ENCODE peak calls at places on chromosomes 6 and 20, in six cellular contexts. E, W, G, H, D and U are unnamed samples.

GRCh38 chr6:51129043-51129442 is 310.4 kb downstream of the TFAP2B start:
- DNase-seq in E (no peak), W (no peak), G (no peak), H (no peak), D (no peak), U (no peak)

GRCh38 chr6:7156666-7157278 is 49.0 kb downstream of the RREB1 start:
- DNase-seq in E (no peak), W (no peak), G (no peak), H (no peak), D (no peak), U (no peak)

GRCh38 chr6:42507901-42508300 is 55.9 kb upstream of the UBR2 start:
- DNase-seq in E (no peak), W (no peak), G (no peak), H (no peak), D (no peak), U (no peak)

GRCh38 chr20:1500496-1500895 is 9.3 kb upstream of the SIRPB2 start:
- DNase-seq in E (no peak), W (no peak), G (no peak), H (no peak), D (no peak), U (no peak)

GRCh38 chr6:144215402-144215931 is 65.2 kb downstream of the STX11 start:
- DNase-seq in E (peak; percentile 23), W (peak; percentile 8), G (no peak), H (no peak), D (peak; percentile 63), U (no peak)

GRCh38 chr6:127796713-127797112 is 104.1 kb downstream of the THEMIS start:
- DNase-seq in E (no peak), W (no peak), G (no peak), H (no peak), D (no peak), U (no peak)

GRCh38 chr6:155473741-155474140 is 18.1 kb upstream of the NOX3 start:
- DNase-seq in E (no peak), W (no peak), G (no peak), H (no peak), D (no peak), U (no peak)

GRCh38 chr6:42368156-42368555 is 83.6 kb downstream of the TRERF1 start:
- DNase-seq in E (no peak), W (no peak), G (no peak), H (no peak), D (no peak), U (no peak)

GRCh38 chr6:36977470-36977941 is 8.5 kb downstream of the MTCH1 start:
- DNase-seq in E (no peak), W (no peak), G (no peak), H (peak; percentile 40), D (peak; percentile 79), U (no peak)

GRCh38 chr6:150145830-150146229 is 3.0 kb downstream of the PPP1R14C start:
- DNase-seq in E (no peak), W (no peak), G (no peak), H (no peak), D (no peak), U (no peak)

GRCh38 chr20:50248104-50248631 is 57.5 kb downstream of the CEBPB start:
- DNase-seq in E (no peak), W (no peak), G (no peak), H (no peak), D (peak; percentile 39), U (no peak)

GRCh38 chr6:32113386-32114352 is 4.5 kb upstream of the TNXB start:
- DNase-seq in E (peak; percentile 80), W (no peak), G (no peak), H (peak; percentile 70), D (peak; percentile 64), U (no peak)

GRCh38 chr20:20786428-20786827 is 74.0 kb upstream of the RALGAPA2 start:
- DNase-seq in E (no peak), W (no peak), G (no peak), H (no peak), D (no peak), U (no peak)

GRCh38 chr20:49140834-49141233 is 47.3 kb downstream of the STAU1 start:
- DNase-seq in E (no peak), W (no peak), G (no peak), H (no peak), D (no peak), U (no peak)

GRCh38 chr20:31788578-31788977 is 30.6 kb upstream of the MYLK2 start:
- DNase-seq in E (no peak), W (no peak), G (no peak), H (peak; percentile 25), D (no peak), U (no peak)

GRCh38 chr6:129759851-129760595 is 50.0 kb upstream of the ARHGAP18 start:
- DNase-seq in E (no peak), W (no peak), G (no peak), H (no peak), D (no peak), U (no peak)

GRCh38 chr20:61437280-61438206 is 185.5 kb downstream of the CDH4 start:
- DNase-seq in E (no peak), W (no peak), G (no peak), H (no peak), D (no peak), U (no peak)

GRCh38 chr6:154507209-154507898 is 3.1 kb downstream of the CNKSR3 start:
- DNase-seq in E (peak; percentile 60), W (no peak), G (no peak), H (no peak), D (no peak), U (no peak)

GRCh38 chr20:25576783-25577530 is 8.4 kb downstream of the NINL start:
- DNase-seq in E (no peak), W (no peak), G (no peak), H (no peak), D (no peak), U (no peak)

GRCh38 chr20:25573288-25574251 is 11.8 kb downstream of the NINL start:
- DNase-seq in E (no peak), W (no peak), G (no peak), H (no peak), D (no peak), U (no peak)

GRCh38 chr20:25574411-25574810 is 10.9 kb downstream of the NINL start:
- DNase-seq in E (peak; percentile 63), W (no peak), G (no peak), H (no peak), D (no peak), U (no peak)

GRCh38 chr20:25580711-25581110 is 4.6 kb downstream of the NINL start:
- DNase-seq in E (no peak), W (no peak), G (no peak), H (no peak), D (no peak), U (no peak)

DNA sequence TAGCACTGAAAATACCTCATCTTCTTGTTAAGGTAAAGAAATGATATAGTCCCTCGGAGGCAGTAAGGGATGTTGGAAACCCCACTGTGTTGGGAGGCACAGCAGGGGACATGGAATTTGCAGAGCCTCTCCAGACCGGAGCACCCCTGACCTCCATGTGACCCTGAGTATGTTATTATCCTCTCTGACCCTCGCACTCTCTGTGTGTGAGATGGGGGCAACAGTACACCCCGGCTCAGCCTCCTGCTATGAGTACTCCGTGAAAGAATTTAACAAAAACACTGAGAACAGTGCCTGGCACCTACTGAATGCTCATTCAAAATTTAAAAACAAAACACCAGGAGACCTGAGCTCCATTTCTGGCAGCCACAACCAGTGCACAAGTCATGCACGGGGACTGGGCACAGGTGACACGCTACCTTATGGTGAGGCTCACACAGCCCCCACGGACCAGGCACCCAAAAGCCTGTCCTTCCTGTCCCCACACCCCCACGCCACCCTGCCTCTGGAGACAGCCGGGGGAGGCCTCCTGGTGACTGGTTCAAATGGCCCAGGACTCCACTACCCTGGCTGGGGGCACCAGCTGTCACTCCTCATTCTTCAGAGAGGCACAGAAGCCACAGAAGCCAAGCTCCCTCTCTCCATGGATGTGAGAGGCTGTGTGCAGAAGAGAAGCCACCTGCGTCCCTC is 6.1 kb downstream of the NINL start:
- DNase-seq in E (peak; percentile 87), W (no peak), G (no peak), H (peak; percentile 30), D (no peak), U (no peak)
- TF ChIP-seq ATF3 in E (peak; percentile 10), W (no peak), G (no peak), H (no peak), D (no peak), U (no peak)

DNA sequence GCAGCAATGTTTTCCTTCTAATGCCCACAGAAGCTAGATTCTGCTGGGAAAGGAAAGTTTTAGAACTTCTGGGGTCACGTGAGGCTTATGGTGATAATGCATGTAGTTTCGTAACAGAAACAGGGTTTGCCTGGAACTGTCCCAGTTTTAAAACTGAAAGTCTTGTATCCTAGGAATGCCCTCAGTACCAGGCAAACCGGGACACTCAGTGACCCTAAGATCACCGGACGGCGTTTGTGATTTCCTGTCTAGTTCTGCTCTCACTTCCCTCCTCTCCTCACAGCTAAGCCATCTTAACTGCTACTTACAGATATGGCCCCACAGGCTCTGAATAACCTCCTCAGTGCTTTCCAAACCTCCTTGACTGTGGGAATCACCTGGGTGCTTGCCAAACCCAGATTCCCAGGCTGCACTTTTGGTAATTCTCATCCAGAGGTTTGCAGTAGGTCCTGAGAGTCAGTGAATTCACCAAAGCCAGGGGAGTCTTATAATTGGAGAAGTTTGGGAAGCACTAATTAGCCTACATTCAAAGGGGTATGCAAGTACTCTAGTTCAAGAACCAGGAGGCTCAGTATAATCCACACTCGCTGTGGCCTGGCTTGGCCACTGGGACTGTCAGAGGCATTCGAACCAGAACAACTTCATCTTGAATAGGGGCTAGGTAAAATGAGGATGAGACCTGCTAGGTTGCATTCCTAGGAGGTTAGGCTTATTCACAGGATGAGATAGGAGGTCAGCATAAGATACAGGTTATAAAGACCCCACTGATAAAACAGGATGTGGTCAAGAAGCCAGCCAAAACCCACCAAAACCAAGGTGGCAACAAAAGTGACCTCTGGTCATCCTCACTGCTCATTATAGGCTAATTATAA is 231.6 kb upstream of the MYLIP start:
- DNase-seq in E (no peak), W (no peak), G (no peak), H (no peak), D (no peak), U (no peak)
- TF ChIP-seq ATF3 in E (no peak), W (no peak), G (no peak), H (no peak), D (no peak), U (no peak)

DNA sequence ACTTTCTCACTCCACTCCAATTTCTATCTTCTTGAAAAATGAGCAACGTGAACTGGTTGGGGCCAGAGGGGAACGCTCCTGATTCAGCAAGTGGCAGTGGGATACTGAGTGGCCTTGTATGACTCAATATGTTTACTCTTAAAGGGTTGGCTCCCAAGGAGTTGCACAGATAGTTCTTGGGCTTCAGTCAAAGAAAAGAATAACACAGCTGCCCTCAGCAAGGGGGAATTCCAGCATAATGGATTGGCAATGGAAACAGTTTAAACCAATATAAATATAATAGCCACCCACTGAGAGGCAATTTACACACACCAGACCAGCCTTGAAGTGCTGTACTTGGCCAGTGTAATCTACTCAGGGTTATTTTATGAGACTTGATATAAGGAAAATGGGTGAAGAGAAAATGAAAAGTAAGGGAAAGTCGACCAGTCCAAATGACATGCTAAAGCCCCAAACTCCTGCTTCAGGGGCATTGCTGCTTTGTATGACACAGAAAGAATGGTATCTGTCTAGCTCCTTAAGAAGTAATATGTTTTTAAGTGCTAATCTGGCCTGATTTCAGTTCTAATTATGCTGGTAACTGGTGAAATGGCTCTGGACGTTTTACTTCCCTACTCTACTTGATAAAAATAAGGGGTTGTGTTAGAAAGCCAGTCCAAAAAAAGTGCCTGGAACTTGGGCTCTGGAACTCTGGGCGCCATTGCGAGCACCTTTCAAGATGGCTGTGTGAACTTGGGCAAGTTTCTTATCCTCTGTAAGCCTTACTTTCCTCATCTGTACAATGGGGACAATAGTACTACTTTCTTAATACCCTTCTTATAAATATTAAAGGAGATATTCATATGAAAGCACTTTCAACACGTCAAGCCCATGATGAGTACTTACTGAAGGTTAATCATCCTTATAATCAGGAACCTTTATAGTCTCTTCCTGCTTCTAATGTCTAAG is 712.9 kb upstream of the MAP3K7 start:
- DNase-seq in E (no peak), W (no peak), G (peak; percentile 79), H (peak; percentile 32), D (no peak), U (no peak)
- TF ChIP-seq ATF3 in E (no peak), W (no peak), G (no peak), H (no peak), D (no peak), U (no peak)

GRCh38 chr6:84408028-84408427 is 180.6 kb upstream of the CEP162 start:
- DNase-seq in E (no peak), W (no peak), G (no peak), H (no peak), D (no peak), U (no peak)
- TF ChIP-seq ATF3 in E (no peak), W (no peak), G (no peak), H (no peak), D (no peak), U (no peak)